ENCODE peak calls at places on chromosome 6, in nine cellular contexts. W is fibroblast of pulmonary artery, H is lung, E is astrocyte of the spinal cord, X is adrenal gland, M is HL-60, B is body of pancreas, R is kidney epithelial cell, Z is MM.1S. U is an unnamed sample.

GRCh38 chr6:44667668-44668390 is 280.3 kb downstream of the CDC5L start:
- DNase-seq in B (peak; percentile 27), M (no peak), X (peak; percentile 44), H (no peak), E (no peak), R (no peak), Z (no peak), W (peak; percentile 21), U (no peak)

GRCh38 chr6:11093591-11094410 is at the start of gene SMIM13:
- DNase-seq in Z (peak; percentile 97), R (peak; percentile 93), M (peak; percentile 91), E (peak; percentile 99), B (peak; percentile 97), H (peak; percentile 98), W (peak; percentile 99), X (peak; percentile 99), U (peak; percentile 89)

GRCh38 chr6:6758915-6759654 is 170.6 kb downstream of the LY86 start:
- DNase-seq in X (peak; percentile 50), M (peak; percentile 70), E (peak; percentile 68), B (peak; percentile 81), R (peak; percentile 26), H (peak; percentile 68), Z (peak; percentile 73), W (peak; percentile 82), U (no peak)

GRCh38 chr6:169839898-169840631 is 88.6 kb downstream of the ERMARD start:
- DNase-seq in W (no peak), R (no peak), M (no peak), B (no peak), E (no peak), Z (no peak), H (peak; percentile 26), X (no peak), U (no peak)

GRCh38 chr6:107392069-107392468 is 67.3 kb downstream of the PDSS2 start:
- DNase-seq in E (no peak), W (no peak), X (no peak), R (no peak), Z (no peak), B (no peak), H (no peak), M (no peak), U (no peak)

GRCh38 chr6:51842487-51843469 is 244.6 kb downstream of the PKHD1 start:
- DNase-seq in B (no peak), M (no peak), W (no peak), X (no peak), H (no peak), E (no peak), Z (no peak), R (no peak), U (no peak)

GRCh38 chr6:93580441-93580840 is 161.1 kb upstream of the EPHA7 start:
- DNase-seq in X (no peak), B (no peak), E (no peak), W (no peak), H (no peak), Z (no peak), R (no peak), M (no peak), U (no peak)

GRCh38 chr6:162907876-162908481 is 180.2 kb downstream of the PACRG start:
- DNase-seq in Z (peak; percentile 42), B (no peak), E (peak; percentile 79), X (no peak), M (peak; percentile 22), H (no peak), R (no peak), W (peak; percentile 74), U (no peak)

GRCh38 chr6:166927942-166928643 is 28.3 kb downstream of the RNASET2 start:
- DNase-seq in B (no peak), R (no peak), M (no peak), H (no peak), W (no peak), X (no peak), Z (no peak), E (no peak), U (no peak)

GRCh38 chr6:38713812-38714211 is 1.3 kb upstream of the DNAH8 start:
- DNase-seq in X (no peak), E (no peak), M (peak; percentile 64), B (no peak), R (no peak), H (no peak), Z (peak; percentile 48), W (no peak), U (no peak)

GRCh38 chr6:18415207-18415606 is 28.1 kb downstream of the RNF144B start:
- DNase-seq in H (no peak), X (no peak), Z (no peak), M (no peak), E (no peak), W (no peak), B (no peak), R (no peak), U (no peak)

GRCh38 chr6:146700078-146700686 is 101.4 kb downstream of the ADGB start:
- DNase-seq in R (peak; percentile 51), W (peak; percentile 92), X (peak; percentile 82), B (peak; percentile 89), M (peak; percentile 52), Z (peak; percentile 52), E (peak; percentile 83), H (peak; percentile 83), U (peak; percentile 47)

GRCh38 chr6:46412662-46413061 is 78.6 kb downstream of the RCAN2 start:
- DNase-seq in Z (no peak), W (no peak), M (no peak), E (no peak), R (no peak), H (no peak), X (no peak), B (no peak), U (no peak)

GRCh38 chr6:133964702-133965101 is 11.7 kb downstream of the TBPL1 start:
- DNase-seq in H (no peak), M (no peak), R (no peak), W (no peak), E (no peak), X (no peak), Z (no peak), B (no peak), U (no peak)

GRCh38 chr6:133965817-133966360 is 12.9 kb downstream of the TBPL1 start:
- DNase-seq in X (no peak), R (no peak), B (no peak), W (no peak), M (no peak), H (no peak), E (no peak), Z (no peak), U (no peak)

GRCh38 chr6:133961831-133962230 is 8.8 kb downstream of the TBPL1 start:
- DNase-seq in X (no peak), R (no peak), E (peak; percentile 36), W (no peak), B (no peak), H (no peak), M (no peak), Z (no peak), U (no peak)

GRCh38 chr6:133966654-133967300 is 13.8 kb downstream of the TBPL1 start:
- DNase-seq in Z (no peak), X (no peak), H (no peak), W (no peak), E (no peak), B (no peak), M (no peak), R (no peak), U (no peak)

DNA sequence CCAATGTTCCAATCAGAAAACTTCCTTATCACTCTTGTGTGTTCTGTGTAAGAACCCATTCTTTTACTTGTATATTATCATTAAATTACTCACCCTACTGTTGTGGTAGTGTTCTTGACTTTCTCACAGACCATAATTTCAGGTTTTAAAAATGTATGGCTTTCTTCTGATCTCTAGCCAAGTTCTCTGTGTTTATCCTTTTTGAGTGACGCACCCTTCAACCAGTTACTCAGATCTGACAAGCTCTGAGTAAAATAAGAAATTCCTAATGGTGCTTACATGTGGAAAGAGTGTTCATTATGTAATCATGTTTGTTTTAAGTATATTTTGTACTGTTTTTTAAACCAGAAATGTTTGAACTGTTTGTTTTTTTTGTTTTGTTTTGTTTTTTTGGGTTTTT is 11.0 kb downstream of the TBPL1 start:
- DNase-seq in B (no peak), H (no peak), Z (no peak), M (no peak), W (peak; percentile 83), R (no peak), X (no peak), E (peak; percentile 92), U (peak; percentile 55)
- H3K4me3 ChIP-seq in B (no peak overlapping the region), H (no peak overlapping the region), Z (no peak overlapping the region), M (no peak overlapping the region), W (no peak overlapping the region), R (no peak overlapping the region), X (no peak overlapping the region), E (no peak overlapping the region), U (no peak overlapping the region)

DNA sequence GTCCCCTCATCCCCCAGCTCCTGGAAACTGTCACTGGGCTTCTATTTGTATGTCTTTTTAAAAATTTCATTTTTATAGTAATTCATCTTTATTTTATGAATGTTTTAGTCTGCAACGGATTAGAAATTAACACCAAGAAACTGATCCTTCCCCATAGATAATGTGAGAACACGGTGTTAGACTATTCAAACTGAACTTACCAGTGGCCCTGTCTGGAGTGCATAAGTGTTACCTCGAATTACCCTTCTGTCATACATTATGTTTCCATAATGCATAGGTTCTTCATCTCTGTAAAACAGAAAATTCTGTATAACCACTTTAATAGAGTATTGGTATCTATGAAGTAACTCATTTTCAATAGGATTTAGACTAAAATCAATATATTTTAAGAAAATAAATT is 6.4 kb downstream of the RSPH3 start:
- DNase-seq in E (no peak), H (no peak), X (no peak), B (no peak), R (no peak), M (no peak), Z (no peak), W (no peak), U (no peak)
- H3K4me3 ChIP-seq in E (no peak overlapping the region), H (no peak overlapping the region), X (no peak overlapping the region), B (no peak overlapping the region), R (no peak overlapping the region), M (no peak overlapping the region), Z (no peak overlapping the region), W (no peak overlapping the region), U (no peak overlapping the region)

DNA sequence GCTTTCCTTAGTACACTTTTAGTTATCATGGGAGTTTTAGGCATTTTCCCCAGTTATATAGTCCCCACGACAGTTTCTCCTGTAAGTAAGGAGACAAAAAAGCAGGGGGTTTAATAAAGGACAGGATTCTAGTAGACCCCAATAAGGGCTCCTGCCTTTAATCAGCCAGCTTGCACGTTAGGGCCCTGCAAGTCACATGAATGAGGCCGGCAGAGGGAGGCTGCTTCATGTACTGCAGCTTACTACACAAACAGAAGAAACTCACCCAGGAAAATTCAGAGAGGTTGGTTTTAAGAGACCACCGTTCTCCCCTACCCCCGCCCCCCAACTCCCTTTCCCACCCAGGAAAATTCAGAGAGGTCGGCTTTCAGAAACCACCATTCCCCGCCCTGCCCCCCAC is 229.7 kb upstream of the MOCS1 start:
- DNase-seq in M (no peak), E (no peak), Z (no peak), X (no peak), R (no peak), H (no peak), B (no peak), W (no peak), U (no peak)
- H3K4me3 ChIP-seq in M (no peak overlapping the region), E (no peak overlapping the region), Z (no peak overlapping the region), X (no peak overlapping the region), R (no peak overlapping the region), H (no peak overlapping the region), B (no peak overlapping the region), W (no peak overlapping the region), U (no peak overlapping the region)

DNA sequence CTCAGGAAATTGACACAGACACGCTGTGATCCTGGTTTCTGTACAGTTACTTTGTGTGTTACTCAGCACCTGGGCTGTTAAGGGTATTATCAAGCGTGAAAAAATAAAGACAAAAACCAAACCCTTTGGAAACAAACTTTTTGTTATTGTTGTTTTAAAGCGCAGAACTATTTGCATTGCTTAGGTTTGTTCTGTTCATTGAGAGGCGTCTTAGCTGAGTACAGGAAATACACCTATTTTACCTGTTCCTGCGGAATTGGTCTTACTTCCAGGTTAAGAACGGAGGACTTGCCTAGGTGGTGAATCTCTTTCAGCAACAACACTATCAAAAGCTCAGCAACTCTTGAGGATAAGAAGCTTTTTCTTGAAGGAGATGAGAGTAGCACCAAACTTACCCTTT is 1.0 kb downstream of the FUT9 start:
- DNase-seq in E (no peak), B (no peak), X (no peak), Z (no peak), H (no peak), M (no peak), R (no peak), W (no peak), U (no peak)
- H3K4me3 ChIP-seq in E (no peak overlapping the region), B (peak overlapping the region; percentile 21), X (no peak overlapping the region), Z (peak overlapping the region; percentile 64), H (no peak overlapping the region), M (no peak overlapping the region), R (peak overlapping the region; percentile 56), W (no peak overlapping the region), U (no peak overlapping the region)